ENCODE peak calls at places on chromosomes 16 and 17, in seven cellular contexts. U is T-helper 2 cell treated with Interferon-gamma antibody and Interleukin-4, amounts not matched to agents 5 μg/mL and 100 μg/mL, for 36 hours; Y is suprapubic skin; N is left kidney; E is cortex of kidney; K is activated CD4-positive, alpha-beta T cell treated with anti-CD3 and anti-CD28 coated beads for 48 hours; F is HS-5. A is an unnamed sample.

GRCh38 chr17:75778861-75779249 is 5.8 kb upstream of the UNK start:
- DNase-seq in U (no peak), N (peak; percentile 80), Y (peak; percentile 81), F (no peak), E (no peak), K (peak; percentile 84), A (peak; percentile 91)

GRCh38 chr17:69047368-69048263 is 13.1 kb downstream of the ABCA9 start:
- DNase-seq in Y (no peak), F (peak; percentile 18), U (no peak), E (no peak), K (no peak), N (peak; percentile 75), A (no peak)

GRCh38 chr17:81556175-81556691 is 4.1 kb upstream of the FAAP100 start:
- DNase-seq in E (no peak), N (no peak), U (no peak), K (no peak), Y (no peak), F (no peak), A (no peak)

GRCh38 chr16:69199382-69199781 is 12.4 kb downstream of the SNTB2 start:
- DNase-seq in F (no peak), Y (peak; percentile 77), N (no peak), U (no peak), E (no peak), K (no peak), A (no peak)

GRCh38 chr17:19238167-19238505 is 970 bp downstream of the EPN2 start:
- DNase-seq in F (no peak), K (peak; percentile 14), Y (no peak), N (peak; percentile 75), E (no peak), U (no peak), A (peak; percentile 89)

GRCh38 chr16:87076950-87077749 is 240.0 kb downstream of the C16orf95 start:
- DNase-seq in Y (no peak), F (no peak), K (peak; percentile 72), U (peak; percentile 9), E (no peak), N (peak; percentile 72), A (no peak)

GRCh38 chr16:85553436-85554113 is 59.5 kb upstream of the GSE1 start:
- DNase-seq in N (peak; percentile 82), F (peak; percentile 3), K (peak; percentile 54), E (no peak), U (peak; percentile 42), Y (no peak), A (no peak)

GRCh38 chr16:71555230-71555891 is 21.5 kb downstream of the TAT start:
- DNase-seq in Y (no peak), K (no peak), N (no peak), E (no peak), U (no peak), F (no peak), A (no peak)

GRCh38 chr16:24493859-24494258 is 45.5 kb upstream of the RBBP6 start:
- DNase-seq in N (no peak), U (no peak), Y (no peak), E (no peak), K (no peak), F (no peak), A (no peak)

GRCh38 chr16:31085873-31086628 is 2.7 kb downstream of the PRSS53 start:
- DNase-seq in U (no peak), E (no peak), Y (peak; percentile 77), N (no peak), K (no peak), F (no peak), A (no peak)

GRCh38 chr16:90010676-90011075 is 8.6 kb downstream of the DBNDD1 start:
- DNase-seq in E (no peak), U (no peak), N (no peak), K (no peak), Y (no peak), F (no peak), A (no peak)

GRCh38 chr16:68088130-68088972 is 3.2 kb downstream of the NFATC3 start:
- DNase-seq in K (no peak), N (no peak), U (no peak), F (no peak), E (no peak), Y (no peak), A (peak; percentile 43)

GRCh38 chr17:5854871-5855554 is 215.2 kb upstream of the WSCD1 start:
- DNase-seq in U (no peak), N (peak; percentile 75), K (no peak), Y (no peak), E (no peak), F (no peak), A (no peak)

GRCh38 chr17:82520041-82520910 is 744 bp downstream of the FOXK2 start:
- DNase-seq in F (no peak), E (no peak), Y (no peak), K (peak; percentile 49), U (peak; percentile 36), N (peak; percentile 58), A (no peak)

GRCh38 chr17:76697702-76698465 is 12.9 kb downstream of the MXRA7 start:
- DNase-seq in N (peak; percentile 92), K (no peak), U (no peak), E (no peak), Y (no peak), F (no peak), A (no peak)

GRCh38 chr17:28426081-28426519 is 20.1 kb upstream of the SLC46A1 start:
- DNase-seq in F (no peak), Y (no peak), E (no peak), N (peak; percentile 10), K (peak; percentile 26), U (no peak), A (no peak)

GRCh38 chr16:89712476-89712805 is 8.3 kb downstream of the VPS9D1 start:
- DNase-seq in E (no peak), F (no peak), U (no peak), N (peak; percentile 51), Y (no peak), K (peak; percentile 18), A (no peak)

GRCh38 chr16:86761117-86761971 is 183.0 kb downstream of the FOXL1 start:
- DNase-seq in K (peak; percentile 69), U (peak; percentile 14), Y (no peak), E (no peak), N (peak; percentile 74), F (no peak), A (no peak)

GRCh38 chr16:50040028-50040427 is 15.0 kb downstream of the CNEP1R1 start:
- DNase-seq in N (peak; percentile 35), K (no peak), F (no peak), Y (no peak), U (no peak), E (no peak), A (no peak)

GRCh38 chr17:67718325-67718941 is 697 bp downstream of the NOL11 start:
- DNase-seq in U (peak; percentile 35), K (peak; percentile 47), F (no peak), N (peak; percentile 76), Y (no peak), E (no peak), A (no peak)

GRCh38 chr17:82217530-82218204 is 5.0 kb upstream of the CCDC57 start:
- DNase-seq in N (no peak), Y (no peak), E (no peak), F (peak; percentile 81), U (no peak), K (no peak), A (no peak)

GRCh38 chr17:58377005-58377660 is 25.1 kb upstream of the SUPT4H1 start:
- DNase-seq in N (peak; percentile 85), K (no peak), F (no peak), U (no peak), Y (no peak), E (no peak), A (no peak)

GRCh38 chr17:39027440-39028035 is 60.3 kb upstream of the FBXO47 start:
- DNase-seq in K (no peak), E (no peak), N (peak; percentile 47), Y (no peak), F (no peak), U (no peak), A (no peak)

GRCh38 chr17:38894276-38894675 is 24.4 kb downstream of the LASP1 start:
- DNase-seq in K (no peak), F (no peak), Y (no peak), N (no peak), E (no peak), U (no peak), A (no peak)

A was measured in mesenteric fat pad.